ENCODE peak calls at places on chromosomes 3 and 15, in eight cellular contexts. E is posterior cingulate gyrus; C is endothelial cell; T is stimulated activated CD8-positive, alpha-beta memory T cell treated with anti-CD3 and anti-CD28 coated beads, Interleukin-15, amount 100 ng/mL, for 24 hours; M is fibroblast of the aortic adventitia; J is HTR-8/SVneo; P is stimulated activated CD4-positive, alpha-beta T cell treated with anti-CD3 and anti-CD28 coated beads, Interleukin-2, amount 100 ng/mL, for 24 hours; W is GM03348. B is an unnamed sample.

GRCh38 chr3:120743081-120743365 is 479 bp downstream of the GTF2E1 start:
- DNase-seq in E (no peak), C (no peak), M (peak; percentile 25), P (no peak), T (no peak), W (no peak), J (no peak), B (no peak)

GRCh38 chr3:160486459-160486869 is 36.9 kb upstream of the TRIM59 start:
- DNase-seq in W (peak; percentile 36), T (no peak), C (no peak), P (no peak), E (no peak), J (no peak), M (peak; percentile 72), B (no peak)

GRCh38 chr15:91948001-91948608 is 94.6 kb downstream of the SLCO3A1 start:
- DNase-seq in W (no peak), J (no peak), E (no peak), P (no peak), M (peak; percentile 73), C (no peak), T (no peak), B (no peak)

GRCh38 chr15:56227780-56228179 is 15.9 kb downstream of the RFX7 start:
- DNase-seq in T (no peak), W (no peak), E (no peak), C (no peak), M (no peak), J (no peak), P (no peak), B (no peak)

GRCh38 chr3:171415070-171415469 is 45.1 kb downstream of the TNIK start:
- DNase-seq in W (peak; percentile 16), T (no peak), J (no peak), M (peak; percentile 71), E (no peak), P (no peak), C (no peak), B (no peak)

GRCh38 chr3:134366221-134366927 is 7.9 kb downstream of the AMOTL2 start:
- DNase-seq in M (peak; percentile 38), C (no peak), T (no peak), P (no peak), E (no peak), J (no peak), W (no peak), B (no peak)

GRCh38 chr3:52083556-52084087 is 27.3 kb upstream of the DUSP7 start:
- DNase-seq in W (no peak), P (no peak), C (no peak), T (no peak), E (no peak), J (no peak), M (no peak), B (no peak)

GRCh38 chr3:157752952-157753351 is 249.7 kb upstream of the VEPH1 start:
- DNase-seq in P (no peak), T (no peak), W (peak; percentile 45), C (no peak), J (no peak), M (no peak), E (no peak), B (no peak)

GRCh38 chr3:149621218-149622005 is 36.4 kb downstream of the WWTR1 start:
- DNase-seq in E (no peak), M (peak; percentile 94), J (peak; percentile 21), C (no peak), T (no peak), W (peak; percentile 71), P (no peak), B (no peak)

GRCh38 chr15:75712668-75713337 is at the start of gene CSPG4:
- DNase-seq in T (no peak), P (no peak), M (peak; percentile 65), W (peak; percentile 92), C (peak; percentile 33), E (no peak), J (peak; percentile 83), B (no peak)

GRCh38 chr3:168467085-168467714 is 371.5 kb upstream of the GOLIM4 start:
- DNase-seq in C (peak; percentile 35), W (peak; percentile 21), P (no peak), M (peak; percentile 28), E (peak; percentile 18), T (no peak), J (no peak), B (no peak)

GRCh38 chr3:64650710-64651109 is 37.1 kb downstream of the ADAMTS9 start:
- DNase-seq in M (peak; percentile 4), E (no peak), J (no peak), T (no peak), W (peak; percentile 67), C (no peak), P (no peak), B (no peak)

GRCh38 chr3:138948371-138949001 is 1.5 kb downstream of the FOXL2NB start:
- DNase-seq in C (no peak), M (no peak), P (no peak), E (no peak), T (no peak), W (no peak), J (no peak), B (no peak)

GRCh38 chr3:21154911-21155310 is 596.1 kb downstream of the ZNF385D start:
- DNase-seq in E (no peak), T (no peak), W (no peak), P (no peak), M (no peak), C (no peak), J (no peak), B (no peak)